ENCODE peak calls at places on chromosome 21, in seven cellular contexts. Q, P, D, M, C, Y and X are unnamed samples. For H3K4me1 and H3K36me3, the result is how much of the 10 kb centered on the place peaks cover.

GRCh38 chr21:15768853-15769252 is 39.1 kb downstream of the USP25 start:
- DNase-seq in D (no peak), C (no peak), M (no peak), Q (no peak), P (no peak), Y (no peak), X (no peak)

GRCh38 chr21:24844672-24845071 is 762.6 kb downstream of the MRPL39 start:
- DNase-seq in P (no peak), D (no peak), C (no peak), Y (no peak), M (peak), Q (no peak), X (no peak)

GRCh38 chr21:45294509-45295291 is 7.0 kb upstream of the POFUT2 start:
- DNase-seq in P (no peak), C (peak), Q (peak), M (peak), Y (peak), D (peak), X (peak)

GRCh38 chr21:38839370-38839681 is 33.6 kb downstream of the ETS2 start:
- DNase-seq in C (no peak), D (no peak), Y (no peak), P (no peak), Q (no peak), M (no peak), X (no peak)

GRCh38 chr21:41142051-41142795 is 25.7 kb upstream of the BACE2 start:
- DNase-seq in D (no peak), Q (no peak), M (peak), C (peak), P (no peak), Y (peak), X (no peak)

GRCh38 chr21:37028579-37028978 is 22.1 kb downstream of the RIPPLY3 start:
- DNase-seq in D (no peak), Q (no peak), M (no peak), C (no peak), P (no peak), Y (no peak), X (no peak)

GRCh38 chr21:46190491-46191131 is 6.4 kb upstream of the SPATC1L start:
- DNase-seq in Y (no peak), D (peak), M (no peak), P (peak), Q (no peak), C (no peak), X (no peak)

GRCh38 chr21:16072692-16073091 is 342.9 kb downstream of the USP25 start:
- DNase-seq in D (peak), Y (peak), C (peak), P (no peak), Q (no peak), M (peak), X (no peak)

GRCh38 chr21:23694396-23694795 is 1912.9 kb downstream of the MRPL39 start:
- DNase-seq in D (no peak), Q (no peak), P (no peak), C (no peak), Y (no peak), M (no peak), X (no peak)

GRCh38 chr21:41141031-41141457 is 26.9 kb upstream of the BACE2 start:
- DNase-seq in M (peak), P (no peak), Y (peak), D (no peak), Q (no peak), C (peak), X (no peak)

GRCh38 chr21:36859744-36860501 is 106.5 kb downstream of the HLCS start:
- DNase-seq in C (peak), M (peak), D (peak), Q (peak), Y (peak), P (no peak), X (peak)

GRCh38 chr21:39137248-39138186 is 45.7 kb downstream of the PSMG1 start:
- DNase-seq in Y (peak), D (no peak), Q (no peak), M (peak), C (peak), P (no peak), X (no peak)

GRCh38 chr21:45533731-45534571 is 8.3 kb downstream of the SLC19A1 start:
- DNase-seq in D (no peak), C (no peak), M (no peak), P (peak), Y (no peak), Q (peak), X (no peak)

GRCh38 chr21:36381841-36382589 is 3.2 kb upstream of the CHAF1B start:
- DNase-seq in D (no peak), Q (no peak), C (peak), M (peak), P (no peak), Y (peak), X (no peak)

GRCh38 chr21:16708431-16708830 is 804.4 kb upstream of the CXADR start:
- DNase-seq in Y (peak), P (no peak), D (peak), C (peak), M (peak), Q (no peak), X (no peak)

GRCh38 chr21:36976882-36977651 is 10.6 kb upstream of the HLCS start:
- DNase-seq in P (peak), D (peak), C (peak), Q (no peak), M (peak), Y (peak), X (peak)

GRCh38 chr21:32388306-32388705 is 4.5 kb downstream of the URB1 start:
- DNase-seq in M (no peak), P (no peak), Y (no peak), D (no peak), Q (no peak), C (no peak), X (no peak)

GRCh38 chr21:46457801-46458314 is 833 bp upstream of the DIP2A start:
- DNase-seq in P (no peak), C (peak), M (peak), Y (peak), Q (peak), D (no peak), X (peak)

GRCh38 chr21:36722370-36723368 is 23.8 kb downstream of the SIM2 start:
- DNase-seq in Y (no peak), Q (no peak), C (no peak), M (no peak), D (no peak), P (no peak), X (no peak)

GRCh38 chr21:32412162-32412997 is at the start of gene EVA1C:
- DNase-seq in C (peak), P (peak), D (peak), Q (peak), M (peak), Y (peak), X (peak)

GRCh38 chr21:17527240-17527639 is 14.4 kb downstream of the CXADR start:
- DNase-seq in M (peak), D (no peak), Q (no peak), Y (peak), P (no peak), C (peak), X (no peak)

GRCh38 chr21:46150491-46151121 is 4.8 kb downstream of the FTCD start:
- DNase-seq in M (no peak), P (no peak), Y (no peak), Q (peak), C (no peak), D (no peak), X (no peak)

GRCh38 chr21:45078877-45079281 is 4.5 kb downstream of the ADARB1 start:
- DNase-seq in Q (no peak), C (peak), P (peak), Y (peak), D (no peak), M (peak), X (no peak)

GRCh38 chr21:18954415-18954972 is 550.9 kb upstream of the TMPRSS15 start:
- DNase-seq in Y (no peak), C (no peak), M (no peak), D (no peak), Q (no peak), P (no peak), X (no peak)

GRCh38 chr21:36509966-36510742 is 30.2 kb upstream of the CLDN14 start:
- DNase-seq in Y (no peak), C (no peak), Q (no peak), P (no peak), M (no peak), D (no peak), X (no peak)

GRCh38 chr21:36807421-36808004 is 108.6 kb downstream of the SIM2 start:
- DNase-seq in C (no peak), Q (no peak), P (no peak), Y (no peak), M (no peak), D (no peak), X (no peak)

GRCh38 chr21:46553993-46554392 is 50.9 kb downstream of the S100B start:
- DNase-seq in D (no peak), C (no peak), Q (no peak), Y (no peak), P (no peak), M (no peak), X (no peak)

GRCh38 chr21:38067086-38067739 is 151.0 kb upstream of the KCNJ6 start:
- DNase-seq in P (no peak), D (no peak), C (no peak), Q (peak), Y (peak), M (no peak), X (no peak)

GRCh38 chr21:44947930-44948331 is 8.1 kb downstream of the SLX9 start:
- DNase-seq in Q (peak), Y (no peak), D (no peak), C (no peak), M (no peak), P (peak), X (no peak)

GRCh38 chr21:44931137-44931500 is 8.7 kb upstream of the SLX9 start:
- DNase-seq in Y (peak), Q (no peak), C (no peak), M (no peak), D (no peak), P (no peak), X (no peak)

GRCh38 chr21:31117046-31117916 is 79.0 kb upstream of the KRTAP19-8 start:
- DNase-seq in P (no peak), M (peak), Q (no peak), Y (peak), C (peak), D (no peak), X (no peak)

GRCh38 chr21:37266515-37267221 is 466 bp downstream of the VPS26C start:
- DNase-seq in D (no peak), M (peak), Q (peak), P (no peak), Y (peak), C (peak), X (no peak)

GRCh38 chr21:44761011-44761729 is 40.5 kb downstream of the UBE2G2 start:
- DNase-seq in D (no peak), Y (no peak), P (no peak), C (no peak), Q (no peak), M (no peak), X (peak)

GRCh38 chr21:44884059-44884458 is 10.6 kb upstream of the PTTG1IP start:
- DNase-seq in M (no peak), P (no peak), Q (no peak), Y (no peak), C (no peak), D (no peak), X (no peak)

GRCh38 chr21:45256912-45257672 is 30.6 kb downstream of the POFUT2 start:
- DNase-seq in P (no peak), Q (no peak), D (no peak), M (no peak), C (no peak), Y (no peak), X (no peak)

GRCh38 chr21:42264245-42265195 is 45.6 kb downstream of the ABCG1 start:
- DNase-seq in Q (no peak), P (no peak), C (no peak), M (no peak), D (no peak), Y (no peak), X (no peak)

GRCh38 chr21:42262826-42263225 is 43.9 kb downstream of the ABCG1 start:
- DNase-seq in Y (peak), D (peak), C (no peak), Q (peak), P (no peak), M (peak), X (no peak)

GRCh38 chr21:42260121-42260520 is 41.2 kb downstream of the ABCG1 start:
- DNase-seq in D (no peak), C (no peak), P (no peak), Y (no peak), M (no peak), Q (no peak), X (no peak)

GRCh38 chr21:42261832-42262200 is 42.9 kb downstream of the ABCG1 start:
- DNase-seq in D (no peak), M (no peak), C (no peak), P (no peak), Q (no peak), Y (no peak), X (no peak)

GRCh38 chr21:42263591-42264131 is 44.7 kb downstream of the ABCG1 start:
- DNase-seq in P (no peak), M (no peak), Y (no peak), C (no peak), Q (peak), D (peak), X (peak)
- H3K4me1 ChIP-seq in P (under half), M (under half), Y (under half), C (under half), Q (under half), D (under half), X (under half)

DNA sequence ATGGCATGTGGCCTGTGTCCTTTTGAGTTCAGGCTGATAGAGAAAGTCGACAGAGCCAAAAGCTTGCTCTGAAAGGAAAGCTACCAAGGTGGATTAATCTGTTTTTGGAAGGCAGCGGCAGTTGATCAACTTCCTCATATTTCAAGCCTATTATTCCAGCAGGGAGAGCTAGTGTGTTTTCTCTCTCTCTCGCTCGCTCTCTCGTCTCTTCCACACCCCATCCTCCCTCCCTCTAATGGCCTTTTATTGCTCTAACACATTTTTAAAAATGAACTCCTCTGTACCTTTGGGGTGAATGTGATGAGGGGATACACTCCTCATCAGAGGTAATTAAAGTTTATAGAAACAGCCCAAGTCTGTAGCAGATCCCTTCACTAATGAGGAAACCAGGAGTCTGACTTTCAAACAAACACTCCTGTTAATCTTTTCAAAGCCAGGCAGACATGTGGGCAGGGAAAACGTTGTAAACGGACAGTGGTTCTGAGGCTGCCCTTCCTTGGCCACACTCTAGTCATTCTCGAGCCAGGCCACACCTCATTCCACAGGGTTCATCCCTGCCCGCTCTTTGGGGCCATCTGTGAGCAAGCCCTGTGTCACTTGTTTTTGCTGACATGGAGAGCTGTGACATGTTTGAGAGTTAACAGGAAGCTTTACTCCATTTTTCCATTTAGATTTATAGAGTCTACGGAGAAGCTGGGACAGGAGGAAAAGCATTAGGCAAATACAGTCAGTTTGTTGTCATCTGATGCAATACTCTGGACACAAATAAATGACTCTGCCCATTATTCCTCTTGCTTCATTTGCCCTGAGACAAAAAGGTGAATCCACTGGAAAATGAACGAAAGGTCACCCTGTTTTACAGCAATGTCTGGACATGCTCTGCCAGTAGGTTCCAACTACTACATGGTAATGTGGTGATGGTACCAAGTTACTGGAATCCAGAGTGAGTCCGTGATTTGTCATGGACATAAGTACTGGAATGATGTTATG is 126.7 kb downstream of the CLIC6 start:
- DNase-seq in D (no peak), Q (peak), C (peak), M (peak), Y (peak), P (no peak), X (no peak)
- H3K36me3 ChIP-seq in D (under half), Q (under half), C (under half), M (half or more), Y (half or more), P (half or more), X (under half)

GRCh38 chr21:43605320-43606244 is 53.7 kb downstream of the HSF2BP start:
- DNase-seq in C (no peak), D (no peak), P (no peak), Q (no peak), M (no peak), Y (no peak), X (no peak)

GRCh38 chr21:43611598-43612369 is 47.5 kb downstream of the HSF2BP start:
- DNase-seq in P (no peak), D (peak), C (no peak), Y (peak), Q (peak), M (peak), X (peak)

GRCh38 chr21:43608225-43608624 is 51.1 kb downstream of the HSF2BP start:
- DNase-seq in M (peak), C (peak), P (no peak), D (no peak), Y (peak), Q (no peak), X (no peak)

GRCh38 chr21:43608664-43609063 is 50.6 kb downstream of the HSF2BP start:
- DNase-seq in D (no peak), M (no peak), C (no peak), Q (no peak), P (no peak), Y (no peak), X (no peak)

DNA sequence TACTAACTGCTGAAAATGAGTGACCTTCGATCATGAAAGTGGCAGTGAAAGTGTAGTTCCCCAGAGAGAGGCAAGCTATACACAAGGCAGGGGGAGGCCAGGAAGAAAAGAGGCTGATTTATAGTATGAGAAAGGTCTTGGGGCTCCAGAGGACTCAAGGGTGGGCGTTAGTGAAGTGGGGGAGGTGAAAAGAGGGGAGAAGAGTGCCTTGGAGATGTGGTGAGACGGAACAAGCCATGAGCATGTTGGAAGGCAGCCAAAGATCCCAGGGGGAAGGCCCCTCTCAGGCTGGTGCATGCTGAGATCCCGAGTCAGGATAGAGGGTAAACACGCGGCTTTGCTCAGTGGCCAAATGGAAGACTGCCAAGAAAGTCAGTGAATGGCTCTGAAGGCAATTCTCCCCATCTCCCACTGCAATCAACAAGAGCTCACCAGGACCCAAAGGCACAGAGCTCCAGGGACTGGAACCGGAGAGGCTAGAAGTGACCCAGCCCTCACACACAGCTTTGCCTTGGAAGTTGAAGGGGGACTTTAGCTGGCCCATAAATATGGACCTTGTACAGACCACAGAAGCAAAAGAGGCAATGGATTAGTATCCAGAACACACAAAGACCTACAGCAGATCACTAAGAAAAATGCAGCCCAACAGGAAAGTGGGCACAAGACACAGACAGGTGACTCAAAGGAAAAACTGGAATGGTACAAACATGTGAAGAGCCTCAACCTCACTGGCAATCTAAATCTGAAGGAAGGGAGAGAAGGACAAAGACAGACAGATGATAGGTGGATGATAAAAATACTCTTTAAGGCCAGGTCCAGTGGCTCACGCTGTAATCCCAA is 49.6 kb downstream of the HSF2BP start:
- DNase-seq in P (no peak), D (peak), C (peak), M (peak), Y (no peak), Q (no peak), X (no peak)
- H3K4me1 ChIP-seq in P (under half), D (under half), C (under half), M (under half), Y (under half), Q (under half), X (under half)

GRCh38 chr21:28962465-28962864 is 30.2 kb downstream of the LTN1 start:
- DNase-seq in D (no peak), C (no peak), M (no peak), Q (no peak), P (no peak), Y (no peak), X (no peak)

GRCh38 chr21:28959367-28960099 is 33.1 kb downstream of the LTN1 start:
- DNase-seq in Q (no peak), D (no peak), P (no peak), C (peak), Y (peak), M (peak), X (no peak)

GRCh38 chr21:28963831-28964230 is 28.8 kb downstream of the LTN1 start:
- DNase-seq in C (no peak), Y (no peak), P (no peak), M (no peak), D (no peak), Q (no peak), X (no peak)

GRCh38 chr21:28960245-28960644 is 32.4 kb downstream of the LTN1 start:
- DNase-seq in D (no peak), C (no peak), P (no peak), Y (no peak), Q (no peak), M (no peak), X (no peak)

GRCh38 chr21:28961927-28962326 is 30.8 kb downstream of the LTN1 start:
- DNase-seq in C (no peak), M (no peak), Q (no peak), D (no peak), Y (no peak), P (no peak), X (no peak)
- H3K36me3 ChIP-seq in C (under half), M (under half), Q (half or more), D (under half), Y (half or more), P (under half), X (under half)

GRCh38 chr21:42265229-42265812 is 46.4 kb downstream of the ABCG1 start:
- DNase-seq in P (no peak), C (no peak), D (no peak), Y (no peak), Q (no peak), M (no peak), X (no peak)
- H3K4me1 ChIP-seq in P (under half), C (under half), D (under half), Y (under half), Q (under half), M (under half), X (under half)